ENCODE peak calls at places on chromosome 20, in ten cellular contexts. E, O, R, Q, N, V, Z, C, J and W are unnamed samples.

GRCh38 chr20:23147964-23148720 is 62.0 kb upstream of the CD93 start:
- DNase-seq in V (no peak), R (peak; percentile 71), N (peak; percentile 94), C (no peak), J (no peak), E (no peak), O (peak; percentile 87), Z (no peak), Q (peak; percentile 95), W (no peak)

GRCh38 chr20:61185841-61186601 is 66.0 kb upstream of the CDH4 start:
- DNase-seq in Q (peak; percentile 98), Z (no peak), E (no peak), C (no peak), R (no peak), V (no peak), O (no peak), N (peak; percentile 35), J (no peak), W (no peak)

GRCh38 chr20:1924910-1925861 is 30.0 kb downstream of the SIRPA start:
- DNase-seq in Z (no peak), N (no peak), O (no peak), E (no peak), R (no peak), C (no peak), V (no peak), J (no peak), Q (no peak), W (no peak)

GRCh38 chr20:18511566-18511965 is 3.8 kb downstream of the SEC23B start:
- DNase-seq in O (no peak), V (no peak), N (no peak), E (no peak), R (no peak), Z (no peak), C (no peak), J (no peak), Q (no peak), W (no peak)

GRCh38 chr20:11652128-11652527 is 265.6 kb upstream of the BTBD3 start:
- DNase-seq in C (no peak), N (no peak), Q (no peak), E (no peak), J (no peak), R (no peak), O (no peak), Z (no peak), V (no peak), W (no peak)

GRCh38 chr20:61436674-61437279 is 184.7 kb downstream of the CDH4 start:
- DNase-seq in E (no peak), N (no peak), O (no peak), Z (no peak), C (no peak), R (no peak), J (peak; percentile 52), V (no peak), Q (no peak), W (no peak)

GRCh38 chr20:62860391-62860923 is 1.2 kb downstream of the TCFL5 start:
- DNase-seq in C (no peak), J (no peak), E (no peak), O (no peak), V (no peak), N (peak; percentile 57), R (no peak), Z (no peak), Q (no peak), W (no peak)

GRCh38 chr20:61112515-61112914 is 139.5 kb upstream of the CDH4 start:
- DNase-seq in E (no peak), C (no peak), R (no peak), N (no peak), Q (no peak), O (no peak), J (no peak), V (no peak), Z (no peak), W (no peak)